ENCODE peak calls at places on chromosome 20, in seven cellular contexts. One of them, this sample, is unnamed.

GRCh38 chr20:36796117-36796516 is 22.6 kb upstream of the DSN1 start:
- ATAC-seq in Right ventricle myocardium inferior: peak; percentile 63
- ATAC-seq in left lobe of liver: no peak
- ATAC-seq in activated CD8-positive, alpha-beta T cell treated with anti-CD3 and anti-CD28 coated beads for 36 hours: no peak
- ATAC-seq in SK-N-SH treated with all-trans-retinoic acid at 6 μM for 48 hours: no peak
- ATAC-seq in left colon: no peak
- ATAC-seq in CD8-positive, alpha-beta T cell: no peak
- ATAC-seq in this sample: no peak

GRCh38 chr20:50050660-50051308 is 62.2 kb downstream of the UBE2V1 start:
- ATAC-seq in Right ventricle myocardium inferior: no peak
- ATAC-seq in left lobe of liver: no peak
- ATAC-seq in activated CD8-positive, alpha-beta T cell treated with anti-CD3 and anti-CD28 coated beads for 36 hours: no peak
- ATAC-seq in SK-N-SH treated with all-trans-retinoic acid at 6 μM for 48 hours: no peak
- ATAC-seq in left colon: no peak
- ATAC-seq in CD8-positive, alpha-beta T cell: no peak
- ATAC-seq in this sample: no peak

GRCh38 chr20:51955756-51956155 is 153.4 kb upstream of the SALL4 start:
- ATAC-seq in Right ventricle myocardium inferior: no peak
- ATAC-seq in left lobe of liver: no peak
- ATAC-seq in activated CD8-positive, alpha-beta T cell treated with anti-CD3 and anti-CD28 coated beads for 36 hours: no peak
- ATAC-seq in SK-N-SH treated with all-trans-retinoic acid at 6 μM for 48 hours: no peak
- ATAC-seq in left colon: no peak
- ATAC-seq in CD8-positive, alpha-beta T cell: no peak
- ATAC-seq in this sample: no peak

GRCh38 chr20:20549699-20550098 is 162.7 kb downstream of the RALGAPA2 start:
- ATAC-seq in Right ventricle myocardium inferior: no peak
- ATAC-seq in left lobe of liver: no peak
- ATAC-seq in activated CD8-positive, alpha-beta T cell treated with anti-CD3 and anti-CD28 coated beads for 36 hours: no peak
- ATAC-seq in SK-N-SH treated with all-trans-retinoic acid at 6 μM for 48 hours: peak; percentile 24
- ATAC-seq in left colon: peak; percentile 68
- ATAC-seq in CD8-positive, alpha-beta T cell: no peak
- ATAC-seq in this sample: no peak

GRCh38 chr20:20632644-20633043 is 79.8 kb downstream of the RALGAPA2 start:
- ATAC-seq in Right ventricle myocardium inferior: no peak
- ATAC-seq in left lobe of liver: no peak
- ATAC-seq in activated CD8-positive, alpha-beta T cell treated with anti-CD3 and anti-CD28 coated beads for 36 hours: no peak
- ATAC-seq in SK-N-SH treated with all-trans-retinoic acid at 6 μM for 48 hours: no peak
- ATAC-seq in left colon: no peak
- ATAC-seq in CD8-positive, alpha-beta T cell: no peak
- ATAC-seq in this sample: no peak

GRCh38 chr20:50425076-50425475 is 85.1 kb upstream of the PTPN1 start:
- ATAC-seq in Right ventricle myocardium inferior: no peak
- ATAC-seq in left lobe of liver: no peak
- ATAC-seq in activated CD8-positive, alpha-beta T cell treated with anti-CD3 and anti-CD28 coated beads for 36 hours: peak; percentile 34
- ATAC-seq in SK-N-SH treated with all-trans-retinoic acid at 6 μM for 48 hours: no peak
- ATAC-seq in left colon: no peak
- ATAC-seq in CD8-positive, alpha-beta T cell: no peak
- ATAC-seq in this sample: no peak

GRCh38 chr20:19317240-19318069 is 105.0 kb downstream of the SLC24A3 start:
- ATAC-seq in Right ventricle myocardium inferior: peak; percentile 48
- ATAC-seq in left lobe of liver: no peak
- ATAC-seq in activated CD8-positive, alpha-beta T cell treated with anti-CD3 and anti-CD28 coated beads for 36 hours: no peak
- ATAC-seq in SK-N-SH treated with all-trans-retinoic acid at 6 μM for 48 hours: no peak
- ATAC-seq in left colon: no peak
- ATAC-seq in CD8-positive, alpha-beta T cell: no peak
- ATAC-seq in this sample: no peak

GRCh38 chr20:52805892-52806291 is 166.3 kb upstream of the TSHZ2 start:
- ATAC-seq in Right ventricle myocardium inferior: no peak
- ATAC-seq in left lobe of liver: peak; percentile 42
- ATAC-seq in activated CD8-positive, alpha-beta T cell treated with anti-CD3 and anti-CD28 coated beads for 36 hours: no peak
- ATAC-seq in SK-N-SH treated with all-trans-retinoic acid at 6 μM for 48 hours: no peak
- ATAC-seq in left colon: no peak
- ATAC-seq in CD8-positive, alpha-beta T cell: no peak
- ATAC-seq in this sample: no peak

GRCh38 chr20:51189814-51190782 is 167.2 kb upstream of the KCNG1 start:
- ATAC-seq in Right ventricle myocardium inferior: no peak
- ATAC-seq in left lobe of liver: no peak
- ATAC-seq in activated CD8-positive, alpha-beta T cell treated with anti-CD3 and anti-CD28 coated beads for 36 hours: no peak
- ATAC-seq in SK-N-SH treated with all-trans-retinoic acid at 6 μM for 48 hours: no peak
- ATAC-seq in left colon: no peak
- ATAC-seq in CD8-positive, alpha-beta T cell: no peak
- ATAC-seq in this sample: no peak

GRCh38 chr20:24118781-24119175 is 130.2 kb upstream of the GGTLC1 start:
- ATAC-seq in Right ventricle myocardium inferior: no peak
- ATAC-seq in left lobe of liver: no peak
- ATAC-seq in activated CD8-positive, alpha-beta T cell treated with anti-CD3 and anti-CD28 coated beads for 36 hours: no peak
- ATAC-seq in SK-N-SH treated with all-trans-retinoic acid at 6 μM for 48 hours: no peak
- ATAC-seq in left colon: no peak
- ATAC-seq in CD8-positive, alpha-beta T cell: no peak
- ATAC-seq in this sample: peak; percentile 43

GRCh38 chr20:41249781-41250281 is 67.7 kb downstream of the ZHX3 start:
- ATAC-seq in Right ventricle myocardium inferior: no peak
- ATAC-seq in left lobe of liver: peak; percentile 12
- ATAC-seq in activated CD8-positive, alpha-beta T cell treated with anti-CD3 and anti-CD28 coated beads for 36 hours: no peak
- ATAC-seq in SK-N-SH treated with all-trans-retinoic acid at 6 μM for 48 hours: peak; percentile 63
- ATAC-seq in left colon: no peak
- ATAC-seq in CD8-positive, alpha-beta T cell: no peak
- ATAC-seq in this sample: peak; percentile 46

This sample was measured in gastroesophageal sphincter.